ENCODE peak calls at places on chromosome 1, in five cellular contexts. B, N, O, V and M are unnamed samples.

GRCh38 chr1:14647777-14648176 is 49.3 kb downstream of the KAZN start:
- DNase-seq in N (no peak), O (no peak), B (no peak), V (no peak), M (no peak)

GRCh38 chr1:15153184-15153841 is at the start of gene TMEM51:
- DNase-seq in B (peak; percentile 45), V (peak; percentile 87), O (no peak), N (no peak), M (no peak)

GRCh38 chr1:247332215-247332900 is 691 bp upstream of the ZNF496 start:
- DNase-seq in N (peak; percentile 31), O (no peak), V (peak; percentile 78), B (peak; percentile 75), M (no peak)

GRCh38 chr1:212353181-212353580 is 61.5 kb downstream of the PACC1 start:
- DNase-seq in N (no peak), V (no peak), O (no peak), B (no peak), M (no peak)

GRCh38 chr1:244353572-244354091 is 98.1 kb downstream of the ADSS2 start:
- DNase-seq in B (peak; percentile 43), O (peak; percentile 91), V (no peak), N (no peak), M (peak; percentile 32)

GRCh38 chr1:116556289-116557006 is 14.4 kb downstream of the CD58 start:
- DNase-seq in B (no peak), N (peak; percentile 40), O (peak; percentile 72), V (no peak), M (no peak)

GRCh38 chr1:26190373-26190987 is at the start of gene CATSPER4:
- DNase-seq in N (no peak), B (peak; percentile 29), O (no peak), V (no peak), M (no peak)

GRCh38 chr1:160204526-160205241 is 500 bp upstream of the PEA15 start:
- DNase-seq in B (peak; percentile 68), V (no peak), O (no peak), N (no peak), M (no peak)

GRCh38 chr1:145964328-145965118 is at the start of the genes ANKRD34A and POLR3GL:
- DNase-seq in B (peak; percentile 91), V (peak; percentile 95), N (peak; percentile 83), O (peak; percentile 91), M (peak; percentile 91)
- TF ChIP-seq CTCF in B (no peak), V (no peak), N (no peak), O (peak; percentile 11), M (no peak)

DNA sequence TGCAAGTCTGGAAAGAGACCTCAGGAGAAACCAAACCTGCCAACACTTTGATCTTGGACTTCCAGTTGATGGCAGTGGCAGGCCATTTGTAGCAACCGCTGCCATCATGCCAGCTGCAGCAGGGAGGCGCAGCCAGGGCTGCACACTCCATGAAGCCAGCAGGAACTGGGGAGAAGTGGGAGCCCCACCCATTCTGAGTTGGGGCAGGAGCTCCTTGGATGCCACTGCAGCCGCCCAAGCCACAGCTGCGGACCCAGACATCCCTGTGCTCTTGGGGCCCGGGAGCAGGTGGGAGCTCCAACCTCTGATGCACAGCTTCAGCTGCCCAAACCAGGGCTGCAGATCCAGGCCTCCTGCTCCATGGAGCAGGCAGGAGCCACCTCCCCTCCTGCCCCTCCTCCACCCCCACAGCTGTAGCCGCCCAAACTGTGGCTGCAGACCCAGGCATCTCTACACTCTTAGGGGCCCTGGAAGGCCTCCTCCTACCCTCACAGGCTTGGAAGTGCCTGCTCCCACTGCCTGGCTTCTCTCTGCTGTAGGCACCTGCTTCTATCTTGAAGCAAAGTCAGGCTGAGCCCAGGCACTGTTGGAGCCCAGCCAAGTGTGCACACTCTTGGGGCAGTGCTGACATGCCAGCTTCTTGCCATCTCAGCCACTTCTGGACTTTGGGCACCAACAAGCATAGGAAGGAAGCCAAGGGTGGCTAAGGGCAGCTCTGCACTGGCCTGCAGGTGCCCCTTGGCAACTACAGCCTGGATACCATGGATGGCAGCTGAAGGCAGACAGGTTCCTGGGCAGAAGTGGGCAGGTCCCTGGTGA is 20.0 kb upstream of the DISP1 start:
- DNase-seq in V (no peak), O (peak; percentile 32), N (no peak), B (no peak), M (no peak)
- TF ChIP-seq CTCF in V (no peak), O (peak; percentile 66), N (no peak), B (no peak), M (no peak)

DNA sequence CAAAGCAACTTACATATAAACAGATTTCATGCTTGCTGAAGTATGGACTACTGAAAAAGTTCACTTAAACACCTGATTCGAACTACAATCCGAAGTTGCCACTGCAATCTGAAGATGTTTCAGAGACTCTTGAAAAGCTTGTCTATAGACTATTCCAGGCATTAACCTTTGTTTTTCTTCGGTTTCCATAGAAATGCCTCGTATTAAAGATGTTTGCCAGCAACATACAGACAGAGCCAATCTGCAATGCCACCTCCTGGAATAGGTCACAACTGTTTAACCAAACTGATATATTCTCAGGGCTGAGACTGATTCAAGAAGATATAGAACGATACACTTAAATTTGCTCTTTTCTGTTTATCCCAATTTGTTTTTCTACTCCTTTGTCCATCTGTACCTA is 28.9 kb upstream of the DMRTB1 start:
- DNase-seq in V (no peak), N (no peak), B (no peak), O (peak; percentile 18), M (no peak)
- TF ChIP-seq CTCF in V (no peak), N (no peak), B (no peak), O (no peak), M (no peak)

DNA sequence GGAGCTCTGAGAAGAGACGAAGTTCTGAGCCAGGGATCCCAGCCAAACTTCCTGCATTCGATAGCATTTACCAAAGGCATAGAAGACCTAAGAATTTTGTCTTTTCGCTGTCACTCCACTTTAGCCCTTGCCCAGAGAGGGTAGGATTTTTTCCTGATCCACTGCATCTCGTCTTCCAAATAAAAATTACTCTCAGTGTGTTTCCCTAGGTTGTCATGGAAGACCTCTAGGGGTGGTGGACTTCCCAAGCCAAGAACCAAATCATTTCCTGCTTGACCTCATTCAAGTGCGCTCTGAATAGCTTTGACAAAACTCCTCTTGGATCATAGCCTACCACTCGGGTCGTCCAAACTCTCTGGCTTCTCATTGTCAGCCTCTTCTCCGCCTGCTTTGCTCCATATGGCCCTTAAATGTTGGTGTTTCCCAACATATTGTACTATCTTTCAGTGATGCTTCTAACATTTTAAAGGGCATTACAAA is 444 bp upstream of the C1orf52 start:
- DNase-seq in V (no peak), N (no peak), B (no peak), O (no peak), M (no peak)
- TF ChIP-seq CTCF in V (no peak), N (peak; percentile 59), B (no peak), O (peak; percentile 71), M (no peak)

GRCh38 chr1:183652547-183653467 is at the start of gene APOBEC4:
- DNase-seq in O (no peak), V (no peak), N (no peak), B (no peak), M (no peak)
- TF ChIP-seq CTCF in O (no peak), V (no peak), N (no peak), B (no peak), M (no peak)